ENCODE peak calls at places on chromosomes 12 and 14, in six cellular contexts. X is RWPE1, R is fibroblast of the conjunctiva, G is posterior cingulate gyrus, O is right cardiac atrium, S is OCI-LY7. Z is an unnamed sample.

GRCh38 chr14:35121026-35121886 is 534 bp downstream of the PPP2R3C start:
- DNase-seq in X (peak), S (no peak), G (no peak), O (no peak), R (peak), Z (peak)

GRCh38 chr14:22391908-22392307 is 197.1 kb downstream of the DAD1 start:
- DNase-seq in R (peak), S (peak), G (peak), X (peak), O (peak), Z (peak)

GRCh38 chr14:34302654-34303053 is 159.4 kb downstream of the SPTSSA start:
- DNase-seq in X (no peak), G (no peak), S (no peak), R (no peak), O (no peak), Z (no peak)

GRCh38 chr14:104093366-104094055 is 8.0 kb downstream of the ASPG start:
- DNase-seq in G (peak), X (no peak), S (no peak), O (peak), R (no peak), Z (no peak)

GRCh38 chr12:21456291-21456780 is 18.9 kb downstream of the PYROXD1 start:
- DNase-seq in X (no peak), G (no peak), O (no peak), R (no peak), S (no peak), Z (peak)

GRCh38 chr14:100888789-100889315 is 14.7 kb downstream of the RTL1 start:
- DNase-seq in R (no peak), S (no peak), X (no peak), G (no peak), O (no peak), Z (no peak)

GRCh38 chr12:100868487-100868886 is 73.9 kb downstream of the ANO4 start:
- DNase-seq in X (no peak), R (no peak), G (no peak), O (no peak), S (no peak), Z (peak)

GRCh38 chr14:89813485-89814080 is 140.9 kb downstream of the EFCAB11 start:
- DNase-seq in X (peak), G (no peak), R (no peak), O (no peak), S (no peak), Z (peak)

GRCh38 chr12:68930178-68930577 is 2.8 kb downstream of the CPM start:
- DNase-seq in G (no peak), X (no peak), S (no peak), R (no peak), O (no peak), Z (peak)

GRCh38 chr12:111368291-111368683 is 608 bp downstream of the PHETA1 start:
- DNase-seq in O (peak), X (no peak), R (no peak), G (no peak), S (no peak), Z (no peak)

GRCh38 chr14:69152181-69152943 is 557 bp downstream of the DCAF5 start:
- DNase-seq in R (no peak), G (no peak), O (peak), S (peak), X (peak), Z (peak)

GRCh38 chr14:31029016-31029970 is 3.1 kb upstream of the STRN3 start:
- DNase-seq in G (no peak), O (no peak), R (no peak), X (no peak), S (no peak), Z (no peak)

GRCh38 chr14:72463291-72463866 is 430.5 kb downstream of the DPF3 start:
- DNase-seq in S (no peak), G (no peak), X (no peak), R (no peak), O (no peak), Z (peak)

GRCh38 chr12:57756406-57757341 is 1.8 kb downstream of the MARCHF9 start:
- DNase-seq in X (peak), R (no peak), G (no peak), S (peak), O (no peak), Z (no peak)

GRCh38 chr14:101858791-101859537 is 97.5 kb downstream of the PPP2R5C start:
- DNase-seq in R (no peak), G (no peak), S (no peak), O (no peak), X (no peak), Z (no peak)

GRCh38 chr14:101131451-101131916 is 228.0 kb upstream of the RTL1 start:
- DNase-seq in O (no peak), G (no peak), X (no peak), S (no peak), R (no peak), Z (no peak)

GRCh38 chr12:109914461-109914860 is 14.4 kb downstream of the TCHP start:
- DNase-seq in X (no peak), R (no peak), O (no peak), S (no peak), G (peak), Z (no peak)

GRCh38 chr14:29798776-29799175 is 128.9 kb downstream of the PRKD1 start:
- DNase-seq in G (no peak), S (no peak), X (no peak), R (no peak), O (no peak), Z (no peak)

GRCh38 chr14:100288382-100289185 is 17.7 kb downstream of the SLC25A29 start:
- DNase-seq in X (no peak), G (no peak), R (no peak), S (no peak), O (no peak), Z (no peak)

GRCh38 chr12:30835216-30835615 is 80.5 kb upstream of the CAPRIN2 start:
- DNase-seq in G (no peak), R (no peak), S (no peak), O (no peak), X (no peak), Z (no peak)

GRCh38 chr14:33509927-33510535 is 440.8 kb downstream of the EGLN3 start:
- DNase-seq in S (no peak), R (no peak), O (peak), X (peak), G (no peak), Z (peak)

GRCh38 chr12:19301688-19302640 is 137.3 kb upstream of the AEBP2 start:
- DNase-seq in R (no peak), S (no peak), G (no peak), X (no peak), O (no peak), Z (no peak)

GRCh38 chr12:30796508-30796780 is 41.7 kb upstream of the CAPRIN2 start:
- DNase-seq in R (no peak), G (no peak), S (no peak), O (peak), X (peak), Z (peak)

GRCh38 chr12:100234166-100234565 is 32.7 kb downstream of the DEPDC4 start:
- DNase-seq in O (no peak), G (no peak), X (no peak), S (no peak), R (peak), Z (peak)

GRCh38 chr12:67155863-67156262 is 113.3 kb upstream of the CAND1 start:
- DNase-seq in O (no peak), X (peak), S (no peak), G (no peak), R (peak), Z (peak)

GRCh38 chr12:110421701-110422100 is 18.2 kb upstream of the ANAPC7 start:
- DNase-seq in X (no peak), O (no peak), S (no peak), G (no peak), R (no peak), Z (no peak)

GRCh38 chr12:122327494-122328385 is 61.4 kb upstream of the VPS33A start:
- DNase-seq in R (no peak), X (no peak), G (no peak), S (no peak), O (no peak), Z (no peak)

GRCh38 chr12:49583361-49584094 is 15.6 kb upstream of the MCRS1 start:
- DNase-seq in S (no peak), G (peak), R (peak), X (no peak), O (no peak), Z (no peak)

GRCh38 chr14:57578427-57579220 is 85.0 kb upstream of the CCDC198 start:
- DNase-seq in O (no peak), R (no peak), G (no peak), X (no peak), S (no peak), Z (no peak)

GRCh38 chr12:75603475-75603874 is 92.1 kb upstream of the KRR1 start:
- DNase-seq in S (no peak), X (no peak), O (no peak), R (no peak), G (no peak), Z (peak)

GRCh38 chr12:1297639-1298038 is 296.7 kb downstream of the FBXL14 start:
- DNase-seq in O (no peak), S (no peak), R (no peak), G (no peak), X (no peak), Z (no peak)

GRCh38 chr12:118633071-118633470 is 256.7 kb downstream of the SUDS3 start:
- DNase-seq in G (no peak), X (no peak), O (no peak), S (no peak), R (no peak), Z (no peak)

Z was measured in M059J.